ENCODE peak calls at places on chromosomes 3 and 15, in four cellular contexts. D is HepG2, I is K562, Y is GM12878. F is an unnamed sample.

GRCh38 chr3:142586803-142587406 is 8.4 kb upstream of the ATR start:
- DNase-seq in I (peak), Y (no peak), D (peak), F (peak)

GRCh38 chr3:108088697-108089096 is 2.1 kb downstream of the CD47 start:
- DNase-seq in I (no peak), Y (peak), D (no peak), F (no peak)

GRCh38 chr15:83289160-83289559 is 4.7 kb upstream of the BNC1 start:
- DNase-seq in D (no peak), I (no peak), Y (no peak), F (no peak)

GRCh38 chr3:65787340-65787739 is 251.4 kb downstream of the MAGI1 start:
- DNase-seq in Y (no peak), I (no peak), D (no peak), F (no peak)

GRCh38 chr3:72697717-72698116 is 150.5 kb downstream of the SHQ1 start:
- DNase-seq in I (no peak), Y (no peak), D (no peak), F (no peak)

GRCh38 chr3:30475038-30475808 is 131.2 kb upstream of the TGFBR2 start:
- DNase-seq in I (no peak), Y (peak), D (no peak), F (no peak)

GRCh38 chr3:13595001-13595421 is 46.1 kb downstream of the FBLN2 start:
- DNase-seq in Y (no peak), I (no peak), D (no peak), F (no peak)

GRCh38 chr15:38454687-38455071 is 752 bp downstream of the FAM98B start:
- DNase-seq in D (peak), I (no peak), Y (no peak), F (no peak)

GRCh38 chr3:36965440-36965839 is 20.6 kb upstream of the TRANK1 start:
- DNase-seq in Y (no peak), I (no peak), D (no peak), F (no peak)

GRCh38 chr3:42732829-42733459 is 30.3 kb upstream of the HHATL start:
- DNase-seq in I (peak), Y (no peak), D (peak), F (no peak)

GRCh38 chr3:122586098-122586497 is 8.6 kb downstream of the PARP15 start:
- DNase-seq in Y (no peak), D (no peak), I (no peak), F (no peak)

GRCh38 chr15:69468241-69469121 is 15.9 kb downstream of the RPLP1 start:
- DNase-seq in D (no peak), Y (no peak), I (peak), F (no peak)

GRCh38 chr3:143288944-143289343 is 169.4 kb downstream of the CHST2 start:
- DNase-seq in D (no peak), I (no peak), Y (no peak), F (no peak)

GRCh38 chr3:13885704-13886010 is 5.8 kb upstream of the WNT7A start:
- DNase-seq in D (no peak), Y (no peak), I (no peak), F (no peak)

GRCh38 chr3:168073842-168074311 is 21.8 kb downstream of the GOLIM4 start:
- DNase-seq in Y (no peak), I (no peak), D (no peak), F (no peak)

GRCh38 chr3:112437146-112438022 is 61.9 kb downstream of the BTLA start:
- DNase-seq in Y (no peak), I (no peak), D (peak), F (peak)

GRCh38 chr3:192795021-192795420 is 67.7 kb upstream of the FGF12 start:
- DNase-seq in Y (no peak), I (no peak), D (no peak), F (no peak)

GRCh38 chr3:111739241-111739952 is 119.7 kb upstream of the PHLDB2 start:
- DNase-seq in I (no peak), D (peak), Y (no peak), F (peak)

GRCh38 chr15:73518876-73519594 is 76.1 kb downstream of the REC114 start:
- DNase-seq in I (no peak), Y (no peak), D (no peak), F (no peak)

GRCh38 chr15:73518180-73518862 is 75.4 kb downstream of the REC114 start:
- DNase-seq in Y (no peak), I (no peak), D (no peak), F (no peak)

GRCh38 chr15:73522011-73522410 is 79.0 kb downstream of the REC114 start:
- DNase-seq in I (no peak), D (no peak), Y (no peak), F (no peak)

GRCh38 chr15:73515520-73515919 is 72.6 kb downstream of the REC114 start:
- DNase-seq in I (no peak), D (no peak), Y (no peak), F (no peak)

DNA sequence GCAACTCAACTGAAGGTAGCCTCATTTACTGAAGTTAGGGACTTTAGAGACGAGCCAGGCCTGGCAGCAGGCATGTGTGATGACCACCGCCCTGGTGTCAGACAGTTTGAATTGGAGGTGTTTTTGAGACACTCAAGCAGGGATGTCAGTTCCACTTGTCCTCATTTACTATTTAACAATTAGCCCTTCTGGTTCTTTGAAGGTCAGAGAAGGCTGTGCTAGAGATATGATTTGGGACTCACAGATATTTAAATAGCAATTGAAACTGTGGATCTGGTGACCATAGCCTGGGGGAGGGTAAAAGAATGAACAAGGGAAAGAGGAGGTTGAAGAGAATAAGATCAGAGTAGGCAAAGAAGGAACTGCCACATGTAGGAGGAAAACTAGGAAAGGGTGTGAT is 74.6 kb downstream of the REC114 start:
- DNase-seq in I (no peak), D (no peak), Y (no peak), F (no peak)
- TF ChIP-seq CHD4 in I (no peak), D (no peak), Y (no peak), F (no peak)

GRCh38 chr3:48899298-48899697 is 616 bp upstream of the SLC25A20 start:
- DNase-seq in Y (no peak), I (no peak), D (no peak), F (no peak)
- TF ChIP-seq CHD4 in Y (no peak), I (no peak), D (peak), F (no peak)

DNA sequence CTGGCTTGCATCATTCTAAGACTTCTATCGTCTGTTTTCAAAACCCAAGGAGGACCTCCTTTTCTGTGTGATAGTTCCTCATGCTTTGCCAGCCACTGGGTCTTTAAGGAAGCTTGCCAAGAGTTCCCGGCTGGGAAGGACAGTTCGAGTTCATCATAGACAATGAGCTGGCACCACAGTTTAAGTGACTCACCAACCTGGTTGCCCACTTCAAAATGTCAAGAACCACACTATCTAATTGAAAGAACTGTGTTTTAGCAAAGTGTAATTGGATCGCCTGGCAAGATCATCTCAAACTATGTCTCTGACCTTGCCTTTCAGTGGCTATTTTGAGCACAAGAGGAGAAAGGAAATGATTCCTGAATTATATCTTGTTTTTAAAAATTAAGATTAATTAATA is 27.9 kb downstream of the SOX2 start:
- DNase-seq in Y (no peak), D (no peak), I (no peak), F (no peak)
- TF ChIP-seq CHD4 in Y (no peak), D (no peak), I (no peak), F (no peak)

GRCh38 chr15:89758283-89758682 is 7.2 kb upstream of the MESP1 start:
- DNase-seq in D (no peak), Y (no peak), I (no peak), F (no peak)
- TF ChIP-seq CHD4 in D (no peak), Y (no peak), I (no peak), F (no peak)

DNA sequence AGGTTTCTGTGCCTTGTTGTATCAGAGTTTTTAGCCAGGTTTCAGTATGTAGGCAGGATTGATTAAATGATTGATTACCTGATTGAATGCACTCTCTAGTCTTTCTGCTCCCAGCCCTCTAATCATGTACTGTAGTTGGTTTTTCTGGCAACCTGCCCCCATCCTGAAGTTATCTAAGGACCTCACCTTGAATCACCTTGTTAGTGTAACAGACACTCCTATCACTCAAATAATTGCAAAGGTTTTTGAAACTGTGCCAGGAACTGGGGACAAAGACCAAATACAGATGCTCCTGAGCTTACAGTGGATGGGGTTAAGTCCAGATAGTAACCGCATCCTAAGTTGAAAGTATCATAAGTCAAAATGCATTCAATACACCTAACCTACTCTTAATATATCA is 141.5 kb upstream of the EIF1B start:
- DNase-seq in Y (no peak), D (peak), I (no peak), F (no peak)
- TF ChIP-seq CHD4 in Y (no peak), D (no peak), I (no peak), F (no peak)

GRCh38 chr15:79970921-79971434 is at the start of gene BCL2A1:
- DNase-seq in I (no peak), Y (peak), D (no peak), F (peak)
- TF ChIP-seq CHD4 in I (no peak), Y (no peak), D (no peak), F (no peak)

GRCh38 chr15:36598529-36599177 is 19.2 kb downstream of the CDIN1 start:
- DNase-seq in Y (no peak), I (no peak), D (no peak), F (no peak)

GRCh38 chr15:36601497-36601932 is 22.1 kb downstream of the CDIN1 start:
- DNase-seq in I (no peak), Y (no peak), D (no peak), F (no peak)

GRCh38 chr15:36601952-36602351 is 22.5 kb downstream of the CDIN1 start:
- DNase-seq in I (no peak), Y (no peak), D (no peak), F (no peak)

GRCh38 chr15:36596915-36597314 is 17.5 kb downstream of the CDIN1 start:
- DNase-seq in I (no peak), Y (no peak), D (no peak), F (no peak)

DNA sequence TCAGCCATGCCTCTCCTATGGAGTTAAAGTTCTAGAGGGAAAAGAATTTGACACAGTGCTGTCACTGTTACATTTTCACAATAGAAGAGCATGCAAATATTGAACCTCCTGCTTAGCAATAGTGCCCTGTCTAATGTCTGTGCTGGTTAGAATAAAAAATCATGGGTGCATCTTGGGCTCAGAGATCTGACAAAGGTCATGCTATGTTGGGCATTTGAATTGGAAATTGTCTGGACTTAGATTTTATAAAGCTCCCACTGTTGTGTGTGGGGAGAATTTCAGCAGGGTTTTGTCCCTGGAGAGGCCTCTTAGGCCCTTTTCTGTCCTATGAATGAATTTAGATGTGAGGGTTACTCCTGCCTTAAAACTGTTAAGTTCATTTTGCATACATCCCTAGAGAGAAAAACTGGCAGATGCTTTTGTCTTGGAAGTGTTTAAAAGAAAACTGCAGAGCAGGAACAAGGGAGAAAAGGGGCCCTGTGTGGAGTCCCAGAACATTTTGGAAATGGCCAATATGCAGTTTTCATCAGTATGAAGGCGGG is 20.5 kb downstream of the CDIN1 start:
- DNase-seq in D (no peak), Y (no peak), I (no peak), F (no peak)
- TF ChIP-seq CHD4 in D (no peak), Y (no peak), I (no peak), F (no peak)

GRCh38 chr15:25693321-25694237 is 169.5 kb downstream of the ATP10A start:
- DNase-seq in Y (no peak), I (peak), D (peak), F (no peak)

GRCh38 chr15:25690673-25691543 is 172.2 kb downstream of the ATP10A start:
- DNase-seq in D (no peak), Y (no peak), I (no peak), F (no peak)

GRCh38 chr15:25694238-25694584 is 168.9 kb downstream of the ATP10A start:
- DNase-seq in I (no peak), Y (no peak), D (no peak), F (no peak)

GRCh38 chr15:25689592-25689991 is 173.5 kb downstream of the ATP10A start:
- DNase-seq in D (no peak), I (no peak), Y (no peak), F (no peak)

GRCh38 chr15:25691544-25692430 is 171.3 kb downstream of the ATP10A start:
- DNase-seq in Y (no peak), D (no peak), I (no peak), F (no peak)
- TF ChIP-seq CHD4 in Y (no peak), D (no peak), I (no peak), F (no peak)

DNA sequence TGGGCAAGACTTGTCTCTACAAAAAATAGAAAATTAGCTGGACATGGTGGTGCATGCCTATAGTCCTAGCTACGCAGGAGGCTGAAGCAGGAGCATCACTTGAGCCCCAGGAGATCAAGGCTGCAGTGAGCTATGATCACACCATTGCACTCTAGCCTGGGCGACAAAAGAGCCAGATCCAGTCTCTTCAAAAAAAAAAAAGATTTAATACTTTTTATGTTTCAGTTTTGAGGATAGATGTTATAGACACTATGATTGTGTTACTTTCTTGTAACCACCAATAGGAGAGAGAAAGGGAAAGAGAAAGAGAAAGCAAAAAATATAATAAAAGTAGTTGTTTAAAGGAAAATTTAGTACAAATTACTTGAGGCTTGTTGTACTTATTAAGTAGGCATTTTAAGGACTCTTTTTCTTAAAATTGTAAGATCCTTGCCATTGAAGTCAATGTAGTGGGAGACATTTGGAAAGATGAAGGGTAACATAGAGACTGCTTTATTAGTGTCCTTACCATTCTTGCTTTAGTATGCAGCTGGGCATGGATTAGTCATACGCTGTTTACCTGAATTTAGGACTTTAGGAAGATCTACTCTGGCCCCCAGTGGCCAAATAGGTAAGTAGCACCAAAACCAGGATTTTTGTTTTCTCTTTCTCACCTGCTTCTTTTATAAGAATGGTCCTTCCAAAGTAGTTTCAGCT is 35.1 kb upstream of the ZDHHC23 start:
- DNase-seq in I (peak), Y (peak), D (peak), F (peak)
- TF ChIP-seq CHD4 in I (no peak), Y (no peak), D (no peak), F (no peak)